ENCODE peak calls at places on chromosomes 12 and 14, in ten cellular contexts. One of them, this sample, is unnamed.

GRCh38 chr12:28189774-28190320 is 409 bp upstream of the CCDC91 start:
- DNase-seq in CD8-positive, alpha-beta memory T cell: no peak
- DNase-seq in HL-60: peak; percentile 2
- DNase-seq in A549: no peak
- DNase-seq in effector memory CD4-positive, alpha-beta T cell: no peak
- DNase-seq in heart right ventricle: no peak
- DNase-seq in left lung: no peak
- DNase-seq in pancreas: no peak
- DNase-seq in aorta: no peak
- DNase-seq in left ventricle myocardium inferior: no peak
- DNase-seq in this sample: no peak

GRCh38 chr12:1533602-1534304 is 60.6 kb downstream of the FBXL14 start:
- DNase-seq in CD8-positive, alpha-beta memory T cell: peak; percentile 9
- DNase-seq in HL-60: peak; percentile 59
- DNase-seq in A549: no peak
- DNase-seq in effector memory CD4-positive, alpha-beta T cell: no peak
- DNase-seq in heart right ventricle: no peak
- DNase-seq in left lung: no peak
- DNase-seq in pancreas: no peak
- DNase-seq in aorta: no peak
- DNase-seq in left ventricle myocardium inferior: no peak
- DNase-seq in this sample: no peak

GRCh38 chr14:21825147-21825743 is 151.6 kb upstream of the OR4E1 start:
- DNase-seq in CD8-positive, alpha-beta memory T cell: no peak
- DNase-seq in HL-60: peak; percentile 51
- DNase-seq in A549: peak; percentile 59
- DNase-seq in effector memory CD4-positive, alpha-beta T cell: no peak
- DNase-seq in heart right ventricle: no peak
- DNase-seq in left lung: no peak
- DNase-seq in pancreas: no peak
- DNase-seq in aorta: no peak
- DNase-seq in left ventricle myocardium inferior: no peak
- DNase-seq in this sample: no peak

GRCh38 chr12:77214136-77214535 is 148.8 kb upstream of the E2F7 start:
- DNase-seq in CD8-positive, alpha-beta memory T cell: no peak
- DNase-seq in HL-60: no peak
- DNase-seq in A549: no peak
- DNase-seq in effector memory CD4-positive, alpha-beta T cell: no peak
- DNase-seq in heart right ventricle: no peak
- DNase-seq in left lung: no peak
- DNase-seq in pancreas: no peak
- DNase-seq in aorta: no peak
- DNase-seq in left ventricle myocardium inferior: no peak
- DNase-seq in this sample: no peak

GRCh38 chr14:31389947-31390346 is 30.4 kb downstream of the HEATR5A start:
- DNase-seq in CD8-positive, alpha-beta memory T cell: no peak
- DNase-seq in HL-60: no peak
- DNase-seq in A549: no peak
- DNase-seq in effector memory CD4-positive, alpha-beta T cell: no peak
- DNase-seq in heart right ventricle: no peak
- DNase-seq in left lung: no peak
- DNase-seq in pancreas: no peak
- DNase-seq in aorta: no peak
- DNase-seq in left ventricle myocardium inferior: no peak
- DNase-seq in this sample: no peak

GRCh38 chr12:82627799-82628198 is 58.9 kb upstream of the TMTC2 start:
- DNase-seq in CD8-positive, alpha-beta memory T cell: no peak
- DNase-seq in HL-60: no peak
- DNase-seq in A549: peak; percentile 59
- DNase-seq in effector memory CD4-positive, alpha-beta T cell: no peak
- DNase-seq in heart right ventricle: no peak
- DNase-seq in left lung: no peak
- DNase-seq in pancreas: no peak
- DNase-seq in aorta: no peak
- DNase-seq in left ventricle myocardium inferior: no peak
- DNase-seq in this sample: no peak

GRCh38 chr12:45204757-45205156 is 11.1 kb upstream of the ANO6 start:
- DNase-seq in CD8-positive, alpha-beta memory T cell: no peak
- DNase-seq in HL-60: no peak
- DNase-seq in A549: no peak
- DNase-seq in effector memory CD4-positive, alpha-beta T cell: no peak
- DNase-seq in heart right ventricle: no peak
- DNase-seq in left lung: no peak
- DNase-seq in pancreas: no peak
- DNase-seq in aorta: no peak
- DNase-seq in left ventricle myocardium inferior: no peak
- DNase-seq in this sample: no peak

GRCh38 chr12:11884661-11885060 is 186.1 kb upstream of the BCL2L14 start:
- DNase-seq in CD8-positive, alpha-beta memory T cell: no peak
- DNase-seq in HL-60: peak; percentile 74
- DNase-seq in A549: peak; percentile 42
- DNase-seq in effector memory CD4-positive, alpha-beta T cell: no peak
- DNase-seq in heart right ventricle: no peak
- DNase-seq in left lung: no peak
- DNase-seq in pancreas: no peak
- DNase-seq in aorta: no peak
- DNase-seq in left ventricle myocardium inferior: no peak
- DNase-seq in this sample: no peak

GRCh38 chr14:29529418-29529817 is 398.2 kb downstream of the PRKD1 start:
- DNase-seq in CD8-positive, alpha-beta memory T cell: no peak
- DNase-seq in HL-60: no peak
- DNase-seq in A549: no peak
- DNase-seq in effector memory CD4-positive, alpha-beta T cell: no peak
- DNase-seq in heart right ventricle: no peak
- DNase-seq in left lung: no peak
- DNase-seq in pancreas: no peak
- DNase-seq in aorta: no peak
- DNase-seq in left ventricle myocardium inferior: no peak
- DNase-seq in this sample: no peak

GRCh38 chr14:41130274-41130673 is 476.4 kb upstream of the LRFN5 start:
- DNase-seq in CD8-positive, alpha-beta memory T cell: no peak
- DNase-seq in HL-60: no peak
- DNase-seq in A549: no peak
- DNase-seq in effector memory CD4-positive, alpha-beta T cell: no peak
- DNase-seq in heart right ventricle: no peak
- DNase-seq in left lung: no peak
- DNase-seq in pancreas: no peak
- DNase-seq in aorta: no peak
- DNase-seq in left ventricle myocardium inferior: no peak
- DNase-seq in this sample: no peak

GRCh38 chr12:7346571-7347225 is 42.8 kb downstream of the ACSM4 start:
- DNase-seq in CD8-positive, alpha-beta memory T cell: no peak
- DNase-seq in HL-60: peak; percentile 34
- DNase-seq in A549: no peak
- DNase-seq in effector memory CD4-positive, alpha-beta T cell: no peak
- DNase-seq in heart right ventricle: no peak
- DNase-seq in left lung: no peak
- DNase-seq in pancreas: no peak
- DNase-seq in aorta: no peak
- DNase-seq in left ventricle myocardium inferior: no peak
- DNase-seq in this sample: no peak

GRCh38 chr14:81303258-81303935 is 82.6 kb upstream of the GTF2A1 start:
- DNase-seq in CD8-positive, alpha-beta memory T cell: no peak
- DNase-seq in HL-60: peak; percentile 19
- DNase-seq in A549: peak; percentile 48
- DNase-seq in effector memory CD4-positive, alpha-beta T cell: no peak
- DNase-seq in heart right ventricle: peak; percentile 6
- DNase-seq in left lung: peak; percentile 78
- DNase-seq in pancreas: peak; percentile 90
- DNase-seq in aorta: no peak
- DNase-seq in left ventricle myocardium inferior: no peak
- DNase-seq in this sample: peak; percentile 60

GRCh38 chr14:56216631-56217379 is 98.6 kb downstream of the PELI2 start:
- DNase-seq in CD8-positive, alpha-beta memory T cell: no peak
- DNase-seq in HL-60: peak; percentile 89
- DNase-seq in A549: no peak
- DNase-seq in effector memory CD4-positive, alpha-beta T cell: no peak
- DNase-seq in heart right ventricle: peak; percentile 62
- DNase-seq in left lung: no peak
- DNase-seq in pancreas: peak; percentile 52
- DNase-seq in aorta: peak; percentile 74
- DNase-seq in left ventricle myocardium inferior: peak; percentile 54
- DNase-seq in this sample: peak; percentile 69

GRCh38 chr12:123132951-123133619 is 17.8 kb downstream of the PITPNM2 start:
- DNase-seq in CD8-positive, alpha-beta memory T cell: no peak
- DNase-seq in HL-60: no peak
- DNase-seq in A549: no peak
- DNase-seq in effector memory CD4-positive, alpha-beta T cell: no peak
- DNase-seq in heart right ventricle: no peak
- DNase-seq in left lung: no peak
- DNase-seq in pancreas: no peak
- DNase-seq in aorta: no peak
- DNase-seq in left ventricle myocardium inferior: no peak
- DNase-seq in this sample: no peak

DNA sequence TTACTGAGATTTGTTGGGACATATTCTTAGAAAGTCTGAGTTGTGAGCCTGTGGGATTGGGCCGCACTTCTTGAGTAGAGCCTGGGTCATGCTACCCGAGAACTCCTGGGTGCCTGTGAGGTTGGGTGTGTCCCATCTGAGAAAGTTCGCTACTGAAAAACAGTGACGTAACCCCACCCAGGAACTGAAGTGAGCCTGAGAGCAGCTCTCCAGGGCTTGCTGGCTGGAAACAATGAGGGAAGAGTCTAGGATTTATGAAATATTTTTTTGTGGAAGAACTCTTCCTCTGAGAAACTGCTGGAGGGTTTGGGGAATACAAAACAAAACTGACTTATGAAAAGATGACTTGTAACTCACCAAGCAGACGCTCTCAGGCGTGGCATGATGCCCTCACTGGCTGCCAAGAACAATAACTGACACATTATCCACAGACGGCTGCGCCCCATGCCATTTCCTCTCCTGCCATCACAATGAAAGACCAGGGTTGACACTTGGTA is 69.2 kb downstream of the RASSF3 start:
- DNase-seq in CD8-positive, alpha-beta memory T cell: peak; percentile 57
- DNase-seq in HL-60: no peak
- DNase-seq in A549: peak; percentile 91
- DNase-seq in effector memory CD4-positive, alpha-beta T cell: peak; percentile 51
- DNase-seq in heart right ventricle: peak; percentile 69
- DNase-seq in left lung: peak; percentile 77
- DNase-seq in pancreas: peak; percentile 45
- DNase-seq in aorta: peak; percentile 88
- DNase-seq in left ventricle myocardium inferior: peak; percentile 78
- DNase-seq in this sample: peak; percentile 60
- H3K27ac ChIP-seq in CD8-positive, alpha-beta memory T cell: peak overlapping the region; percentile 76
- H3K27ac ChIP-seq in HL-60: no peak overlapping the region
- H3K27ac ChIP-seq in A549: peak overlapping the region; percentile 86
- H3K27ac ChIP-seq in effector memory CD4-positive, alpha-beta T cell: peak overlapping the region; percentile 79
- H3K27ac ChIP-seq in heart right ventricle: peak overlapping the region; percentile 81
- H3K27ac ChIP-seq in left lung: peak overlapping the region; percentile 78
- H3K27ac ChIP-seq in pancreas: peak overlapping the region; percentile 8
- H3K27ac ChIP-seq in aorta: peak overlapping the region; percentile 93
- H3K27ac ChIP-seq in left ventricle myocardium inferior: peak overlapping the region; percentile 74
- H3K27ac ChIP-seq in this sample: peak overlapping the region; percentile 28

DNA sequence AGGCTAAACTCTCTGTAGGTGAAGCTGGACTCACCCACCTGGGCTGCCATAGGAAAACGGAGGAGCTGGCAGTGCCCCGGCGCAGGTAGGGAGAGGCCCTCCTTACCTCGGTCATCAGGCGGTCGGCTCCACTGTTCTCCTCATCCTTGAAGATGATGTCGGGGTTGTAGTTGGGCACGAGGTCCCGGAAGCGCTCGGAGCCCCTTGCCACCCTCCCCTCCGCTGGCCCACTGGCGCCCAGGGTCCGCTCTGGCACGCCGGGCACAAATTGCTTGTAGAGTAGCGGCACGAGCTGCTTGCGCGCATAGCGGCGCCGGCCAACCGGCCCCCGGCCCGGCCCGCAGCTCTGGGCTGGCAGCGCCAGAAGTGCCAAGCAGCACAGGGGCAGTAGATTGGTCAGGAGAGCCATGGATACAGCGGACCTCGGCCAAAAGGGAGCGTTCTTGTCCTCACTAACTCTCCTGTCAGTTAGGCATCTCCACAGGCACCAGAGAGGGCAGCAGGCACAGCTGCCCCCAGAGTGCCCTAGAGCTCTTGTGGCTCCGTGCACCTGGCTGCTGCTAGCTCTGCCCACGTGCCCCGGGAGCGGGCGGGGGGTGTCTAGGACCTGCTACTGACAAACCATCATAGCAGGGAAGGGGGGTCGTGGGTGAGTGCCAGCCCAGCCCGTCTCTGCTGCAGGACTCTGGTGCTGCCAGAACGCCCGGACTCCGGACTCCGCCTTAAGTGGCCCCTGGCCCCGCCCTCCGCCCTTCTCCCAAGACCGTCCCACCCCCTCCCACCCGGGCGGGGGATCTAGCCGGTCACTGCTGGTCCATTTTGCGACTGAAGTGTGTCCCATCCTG is at the start of gene DHH:
- DNase-seq in CD8-positive, alpha-beta memory T cell: no peak
- DNase-seq in HL-60: no peak
- DNase-seq in A549: no peak
- DNase-seq in effector memory CD4-positive, alpha-beta T cell: no peak
- DNase-seq in heart right ventricle: peak; percentile 44
- DNase-seq in left lung: no peak
- DNase-seq in pancreas: peak; percentile 53
- DNase-seq in aorta: peak; percentile 67
- DNase-seq in left ventricle myocardium inferior: peak; percentile 43
- DNase-seq in this sample: peak; percentile 66
- H3K4me3 ChIP-seq in CD8-positive, alpha-beta memory T cell: no peak within 1 kb of the TSS
- H3K4me3 ChIP-seq in HL-60: no peak within 1 kb of the TSS
- H3K4me3 ChIP-seq in A549: peak within 1 kb of the TSS; percentile 9
- H3K4me3 ChIP-seq in effector memory CD4-positive, alpha-beta T cell: no peak within 1 kb of the TSS
- H3K4me3 ChIP-seq in heart right ventricle: peak within 1 kb of the TSS; percentile 49
- H3K4me3 ChIP-seq in left lung: peak within 1 kb of the TSS; percentile 21
- H3K4me3 ChIP-seq in pancreas: peak within 1 kb of the TSS; percentile 23
- H3K4me3 ChIP-seq in aorta: no peak within 1 kb of the TSS
- H3K4me3 ChIP-seq in left ventricle myocardium inferior: peak within 1 kb of the TSS; percentile 60
- H3K4me3 ChIP-seq in this sample: peak within 1 kb of the TSS; percentile 52

GRCh38 chr14:90804292-90804671 is 11.9 kb downstream of the TTC7B start:
- DNase-seq in CD8-positive, alpha-beta memory T cell: no peak
- DNase-seq in HL-60: no peak
- DNase-seq in A549: no peak
- DNase-seq in effector memory CD4-positive, alpha-beta T cell: no peak
- DNase-seq in heart right ventricle: no peak
- DNase-seq in left lung: no peak
- DNase-seq in pancreas: no peak
- DNase-seq in aorta: no peak
- DNase-seq in left ventricle myocardium inferior: no peak
- DNase-seq in this sample: peak; percentile 31
- H3K27ac ChIP-seq in CD8-positive, alpha-beta memory T cell: peak overlapping the region; percentile 47
- H3K27ac ChIP-seq in HL-60: no peak overlapping the region
- H3K27ac ChIP-seq in A549: no peak overlapping the region
- H3K27ac ChIP-seq in effector memory CD4-positive, alpha-beta T cell: no peak overlapping the region
- H3K27ac ChIP-seq in heart right ventricle: peak overlapping the region; percentile 36
- H3K27ac ChIP-seq in left lung: no peak overlapping the region
- H3K27ac ChIP-seq in pancreas: no peak overlapping the region
- H3K27ac ChIP-seq in aorta: no peak overlapping the region
- H3K27ac ChIP-seq in left ventricle myocardium inferior: peak overlapping the region; percentile 62
- H3K27ac ChIP-seq in this sample: peak overlapping the region; percentile 4

DNA sequence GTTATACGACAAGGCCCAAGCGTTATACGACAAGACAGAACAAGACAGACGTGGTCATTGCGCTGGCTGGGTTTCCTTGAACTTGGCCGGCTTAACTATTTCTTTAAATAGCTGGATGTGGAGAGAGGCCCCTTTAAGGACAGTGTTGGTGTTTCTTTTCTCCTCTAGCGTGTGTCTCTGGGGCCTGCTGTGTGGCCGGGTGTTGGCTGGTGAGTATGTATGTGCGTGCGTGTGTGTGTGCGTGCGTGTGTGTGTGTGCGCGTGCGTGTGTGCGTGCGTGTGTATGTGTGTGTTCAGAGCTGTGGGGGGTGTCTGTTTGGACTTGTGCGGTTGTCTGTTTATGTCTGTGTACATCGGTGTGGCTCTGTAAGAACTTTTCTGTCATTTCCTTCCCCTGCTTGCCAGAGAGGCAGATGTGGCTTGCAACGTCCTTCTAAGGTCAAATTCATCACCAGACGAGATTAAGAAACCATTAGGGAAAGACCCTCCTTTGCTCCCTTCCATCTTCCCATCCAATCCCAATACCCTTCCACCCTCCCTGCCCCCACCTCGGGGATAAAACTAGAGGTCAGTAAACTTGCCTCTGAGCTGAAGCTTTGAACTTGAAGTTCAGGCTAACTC is 78.6 kb upstream of the TBX3 start:
- DNase-seq in CD8-positive, alpha-beta memory T cell: no peak
- DNase-seq in HL-60: peak; percentile 8
- DNase-seq in A549: no peak
- DNase-seq in effector memory CD4-positive, alpha-beta T cell: no peak
- DNase-seq in heart right ventricle: peak; percentile 18
- DNase-seq in left lung: no peak
- DNase-seq in pancreas: no peak
- DNase-seq in aorta: no peak
- DNase-seq in left ventricle myocardium inferior: peak; percentile 24
- DNase-seq in this sample: no peak
- H3K4me3 ChIP-seq in CD8-positive, alpha-beta memory T cell: no peak overlapping the region
- H3K4me3 ChIP-seq in HL-60: no peak overlapping the region
- H3K4me3 ChIP-seq in A549: no peak overlapping the region
- H3K4me3 ChIP-seq in effector memory CD4-positive, alpha-beta T cell: no peak overlapping the region
- H3K4me3 ChIP-seq in heart right ventricle: no peak overlapping the region
- H3K4me3 ChIP-seq in left lung: no peak overlapping the region
- H3K4me3 ChIP-seq in pancreas: no peak overlapping the region
- H3K4me3 ChIP-seq in aorta: no peak overlapping the region
- H3K4me3 ChIP-seq in left ventricle myocardium inferior: peak overlapping the region; percentile 23
- H3K4me3 ChIP-seq in this sample: no peak overlapping the region

This sample was measured in psoas muscle.